ENCODE peak calls at places on chromosomes 6 and 20, in eight cellular contexts. One of them, this sample, is unnamed.

GRCh38 chr6:168163096-168163731 is 84.2 kb upstream of the FRMD1 start:
- DNase-seq in adrenal gland: peak; percentile 90
- DNase-seq in CD8-positive, alpha-beta T cell: no peak
- DNase-seq in psoas muscle: no peak
- DNase-seq in CD4-positive, CD25-positive, alpha-beta regulatory T cell: no peak
- DNase-seq in endodermal cell: peak; percentile 38
- DNase-seq in Karpas-422: no peak
- DNase-seq in right atrium auricular region: peak; percentile 56
- DNase-seq in this sample: no peak

GRCh38 chr6:40328376-40328987 is 258.7 kb downstream of the LRFN2 start:
- DNase-seq in adrenal gland: peak; percentile 63
- DNase-seq in CD8-positive, alpha-beta T cell: peak; percentile 12
- DNase-seq in psoas muscle: no peak
- DNase-seq in CD4-positive, CD25-positive, alpha-beta regulatory T cell: no peak
- DNase-seq in endodermal cell: peak; percentile 94
- DNase-seq in Karpas-422: peak; percentile 63
- DNase-seq in right atrium auricular region: no peak
- DNase-seq in this sample: peak; percentile 13

GRCh38 chr6:88653936-88654335 is 309.5 kb downstream of the RNGTT start:
- DNase-seq in adrenal gland: no peak
- DNase-seq in CD8-positive, alpha-beta T cell: no peak
- DNase-seq in psoas muscle: no peak
- DNase-seq in CD4-positive, CD25-positive, alpha-beta regulatory T cell: no peak
- DNase-seq in endodermal cell: no peak
- DNase-seq in Karpas-422: no peak
- DNase-seq in right atrium auricular region: no peak
- DNase-seq in this sample: no peak

GRCh38 chr20:18240997-18241396 is 47.3 kb upstream of the ZNF133 start:
- DNase-seq in adrenal gland: no peak
- DNase-seq in CD8-positive, alpha-beta T cell: no peak
- DNase-seq in psoas muscle: no peak
- DNase-seq in CD4-positive, CD25-positive, alpha-beta regulatory T cell: no peak
- DNase-seq in endodermal cell: no peak
- DNase-seq in Karpas-422: no peak
- DNase-seq in right atrium auricular region: no peak
- DNase-seq in this sample: no peak

GRCh38 chr20:59082981-59083380 is 40.4 kb upstream of the PRELID3B start:
- DNase-seq in adrenal gland: no peak
- DNase-seq in CD8-positive, alpha-beta T cell: no peak
- DNase-seq in psoas muscle: no peak
- DNase-seq in CD4-positive, CD25-positive, alpha-beta regulatory T cell: no peak
- DNase-seq in endodermal cell: no peak
- DNase-seq in Karpas-422: no peak
- DNase-seq in right atrium auricular region: no peak
- DNase-seq in this sample: no peak

GRCh38 chr6:168145747-168146596 is 67.0 kb upstream of the FRMD1 start:
- DNase-seq in adrenal gland: peak; percentile 34
- DNase-seq in CD8-positive, alpha-beta T cell: no peak
- DNase-seq in psoas muscle: no peak
- DNase-seq in CD4-positive, CD25-positive, alpha-beta regulatory T cell: no peak
- DNase-seq in endodermal cell: peak; percentile 42
- DNase-seq in Karpas-422: no peak
- DNase-seq in right atrium auricular region: peak; percentile 43
- DNase-seq in this sample: no peak

GRCh38 chr6:21450628-21451027 is 142.9 kb upstream of the SOX4 start:
- DNase-seq in adrenal gland: no peak
- DNase-seq in CD8-positive, alpha-beta T cell: no peak
- DNase-seq in psoas muscle: no peak
- DNase-seq in CD4-positive, CD25-positive, alpha-beta regulatory T cell: no peak
- DNase-seq in endodermal cell: no peak
- DNase-seq in Karpas-422: no peak
- DNase-seq in right atrium auricular region: no peak
- DNase-seq in this sample: no peak

GRCh38 chr6:79079425-79080130 is 1.5 kb upstream of the PHIP start:
- DNase-seq in adrenal gland: no peak
- DNase-seq in CD8-positive, alpha-beta T cell: no peak
- DNase-seq in psoas muscle: no peak
- DNase-seq in CD4-positive, CD25-positive, alpha-beta regulatory T cell: no peak
- DNase-seq in endodermal cell: no peak
- DNase-seq in Karpas-422: no peak
- DNase-seq in right atrium auricular region: no peak
- DNase-seq in this sample: no peak

GRCh38 chr20:36839150-36839549 is 36.8 kb upstream of the TLDC2 start:
- DNase-seq in adrenal gland: no peak
- DNase-seq in CD8-positive, alpha-beta T cell: no peak
- DNase-seq in psoas muscle: no peak
- DNase-seq in CD4-positive, CD25-positive, alpha-beta regulatory T cell: no peak
- DNase-seq in endodermal cell: no peak
- DNase-seq in Karpas-422: no peak
- DNase-seq in right atrium auricular region: no peak
- DNase-seq in this sample: no peak

GRCh38 chr20:36835453-36836198 is 40.3 kb upstream of the TLDC2 start:
- DNase-seq in adrenal gland: peak; percentile 97
- DNase-seq in CD8-positive, alpha-beta T cell: peak; percentile 81
- DNase-seq in psoas muscle: peak; percentile 94
- DNase-seq in CD4-positive, CD25-positive, alpha-beta regulatory T cell: peak; percentile 69
- DNase-seq in endodermal cell: peak; percentile 97
- DNase-seq in Karpas-422: peak; percentile 95
- DNase-seq in right atrium auricular region: peak; percentile 94
- DNase-seq in this sample: peak; percentile 93

GRCh38 chr20:36835025-36835424 is 40.9 kb upstream of the TLDC2 start:
- DNase-seq in adrenal gland: peak; percentile 82
- DNase-seq in CD8-positive, alpha-beta T cell: no peak
- DNase-seq in psoas muscle: no peak
- DNase-seq in CD4-positive, CD25-positive, alpha-beta regulatory T cell: no peak
- DNase-seq in endodermal cell: no peak
- DNase-seq in Karpas-422: no peak
- DNase-seq in right atrium auricular region: no peak
- DNase-seq in this sample: no peak

GRCh38 chr20:36833275-36834020 is 42.5 kb upstream of the TLDC2 start:
- DNase-seq in adrenal gland: no peak
- DNase-seq in CD8-positive, alpha-beta T cell: no peak
- DNase-seq in psoas muscle: no peak
- DNase-seq in CD4-positive, CD25-positive, alpha-beta regulatory T cell: no peak
- DNase-seq in endodermal cell: no peak
- DNase-seq in Karpas-422: no peak
- DNase-seq in right atrium auricular region: no peak
- DNase-seq in this sample: no peak

DNA sequence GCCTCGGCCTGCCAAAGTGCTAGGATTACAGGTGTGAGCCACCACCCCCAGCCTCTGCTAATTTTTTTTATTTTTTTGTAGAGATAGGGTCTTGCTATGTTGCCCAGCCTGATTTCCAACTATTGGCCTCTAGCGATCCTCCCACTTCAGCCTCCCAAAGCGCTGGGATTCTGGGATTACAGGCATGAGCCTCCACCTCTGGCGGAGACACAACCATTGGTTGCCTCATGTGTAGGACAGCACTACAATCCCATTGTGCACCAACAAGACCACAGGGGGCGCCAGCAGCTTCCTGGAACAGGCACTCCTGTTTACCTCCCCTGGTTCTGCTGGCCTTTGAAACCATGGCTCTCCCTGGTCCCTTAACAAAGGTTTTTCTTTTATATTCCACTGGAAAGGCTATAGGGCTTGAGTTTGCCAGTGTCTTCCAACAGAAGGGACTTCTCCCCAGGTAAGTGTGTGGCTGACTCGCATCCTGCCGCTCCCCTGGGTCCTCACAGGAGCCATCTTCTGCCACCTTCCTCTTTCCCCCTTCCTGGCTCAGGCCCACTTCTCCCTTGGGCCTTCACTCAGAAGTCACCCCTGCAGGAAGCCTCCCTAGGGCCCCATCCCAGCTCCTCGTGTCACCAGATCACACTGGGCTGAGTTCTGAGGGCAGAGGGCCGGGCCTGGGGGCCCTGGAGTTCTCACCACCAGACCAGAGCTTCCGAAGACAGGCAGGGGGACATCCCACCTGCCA is 39.2 kb upstream of the TLDC2 start:
- DNase-seq in adrenal gland: peak; percentile 90
- DNase-seq in CD8-positive, alpha-beta T cell: peak; percentile 39
- DNase-seq in psoas muscle: no peak
- DNase-seq in CD4-positive, CD25-positive, alpha-beta regulatory T cell: no peak
- DNase-seq in endodermal cell: peak; percentile 95
- DNase-seq in Karpas-422: peak; percentile 91
- DNase-seq in right atrium auricular region: no peak
- DNase-seq in this sample: peak; percentile 91
- H3K27ac ChIP-seq in adrenal gland: peak overlapping the region; percentile 96
- H3K27ac ChIP-seq in CD8-positive, alpha-beta T cell: no peak overlapping the region
- H3K27ac ChIP-seq in psoas muscle: no peak overlapping the region
- H3K27ac ChIP-seq in CD4-positive, CD25-positive, alpha-beta regulatory T cell: no peak overlapping the region
- H3K27ac ChIP-seq in endodermal cell: peak overlapping the region; percentile 32
- H3K27ac ChIP-seq in Karpas-422: peak overlapping the region; percentile 91
- H3K27ac ChIP-seq in right atrium auricular region: peak overlapping the region; percentile 83
- H3K27ac ChIP-seq in this sample: peak overlapping the region; percentile 78

GRCh38 chr6:42229720-42230119 is 12.1 kb upstream of the MRPS10 start:
- DNase-seq in adrenal gland: no peak
- DNase-seq in CD8-positive, alpha-beta T cell: no peak
- DNase-seq in psoas muscle: no peak
- DNase-seq in CD4-positive, CD25-positive, alpha-beta regulatory T cell: no peak
- DNase-seq in endodermal cell: no peak
- DNase-seq in Karpas-422: no peak
- DNase-seq in right atrium auricular region: no peak
- DNase-seq in this sample: no peak
- H3K27ac ChIP-seq in adrenal gland: no peak overlapping the region
- H3K27ac ChIP-seq in CD8-positive, alpha-beta T cell: no peak overlapping the region
- H3K27ac ChIP-seq in psoas muscle: no peak overlapping the region
- H3K27ac ChIP-seq in CD4-positive, CD25-positive, alpha-beta regulatory T cell: no peak overlapping the region
- H3K27ac ChIP-seq in endodermal cell: no peak overlapping the region
- H3K27ac ChIP-seq in Karpas-422: no peak overlapping the region
- H3K27ac ChIP-seq in right atrium auricular region: no peak overlapping the region
- H3K27ac ChIP-seq in this sample: no peak overlapping the region

GRCh38 chr6:4358414-4359107 is 223.2 kb upstream of the ECI2 start:
- DNase-seq in adrenal gland: peak; percentile 99
- DNase-seq in CD8-positive, alpha-beta T cell: no peak
- DNase-seq in psoas muscle: peak; percentile 97
- DNase-seq in CD4-positive, CD25-positive, alpha-beta regulatory T cell: no peak
- DNase-seq in endodermal cell: peak; percentile 90
- DNase-seq in Karpas-422: no peak
- DNase-seq in right atrium auricular region: peak; percentile 98
- DNase-seq in this sample: no peak

GRCh38 chr6:4354181-4354580 is 218.8 kb upstream of the ECI2 start:
- DNase-seq in adrenal gland: peak; percentile 34
- DNase-seq in CD8-positive, alpha-beta T cell: no peak
- DNase-seq in psoas muscle: no peak
- DNase-seq in CD4-positive, CD25-positive, alpha-beta regulatory T cell: no peak
- DNase-seq in endodermal cell: no peak
- DNase-seq in Karpas-422: no peak
- DNase-seq in right atrium auricular region: no peak
- DNase-seq in this sample: no peak

GRCh38 chr6:4355241-4355640 is 219.9 kb upstream of the ECI2 start:
- DNase-seq in adrenal gland: peak; percentile 43
- DNase-seq in CD8-positive, alpha-beta T cell: no peak
- DNase-seq in psoas muscle: no peak
- DNase-seq in CD4-positive, CD25-positive, alpha-beta regulatory T cell: no peak
- DNase-seq in endodermal cell: no peak
- DNase-seq in Karpas-422: no peak
- DNase-seq in right atrium auricular region: no peak
- DNase-seq in this sample: no peak

GRCh38 chr6:4359108-4359710 is 223.8 kb upstream of the ECI2 start:
- DNase-seq in adrenal gland: peak; percentile 53
- DNase-seq in CD8-positive, alpha-beta T cell: no peak
- DNase-seq in psoas muscle: no peak
- DNase-seq in CD4-positive, CD25-positive, alpha-beta regulatory T cell: no peak
- DNase-seq in endodermal cell: no peak
- DNase-seq in Karpas-422: no peak
- DNase-seq in right atrium auricular region: no peak
- DNase-seq in this sample: no peak

DNA sequence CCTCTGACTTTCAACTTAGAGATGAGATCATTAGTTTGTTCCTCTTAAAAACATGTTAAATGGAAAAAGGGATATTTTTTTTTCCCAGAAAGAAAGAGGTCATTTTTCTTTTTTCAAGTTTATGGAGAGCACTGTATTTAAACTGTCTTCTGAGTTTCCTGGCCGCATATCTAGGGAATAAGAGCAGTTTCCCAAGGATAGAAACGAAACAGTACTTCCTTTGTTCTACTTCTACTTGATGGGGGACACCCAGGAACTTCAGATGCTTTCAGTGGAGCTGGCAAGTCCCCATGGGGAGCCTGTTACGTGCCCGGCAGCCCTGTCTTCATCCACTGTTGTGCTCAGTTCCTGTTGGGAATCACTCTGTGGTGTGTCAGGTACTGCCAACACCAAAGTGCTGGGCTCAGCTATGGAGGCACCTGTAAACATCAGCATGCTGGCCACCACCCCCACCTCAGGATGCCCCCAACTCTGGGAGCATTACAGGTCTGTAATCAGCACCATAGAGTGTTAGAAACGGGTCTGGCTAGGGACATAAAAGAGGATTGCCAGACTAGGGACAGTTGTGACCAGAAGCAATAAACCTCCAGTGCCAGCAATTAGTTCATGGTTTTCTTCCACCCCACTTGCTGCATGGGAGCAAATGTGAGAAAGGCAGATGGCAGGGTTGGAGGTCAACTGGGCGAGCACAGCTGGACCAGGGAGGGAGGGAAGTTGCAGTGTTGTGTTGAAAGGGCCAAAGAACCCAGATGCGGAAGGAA is 221.7 kb upstream of the ECI2 start:
- DNase-seq in adrenal gland: peak; percentile 52
- DNase-seq in CD8-positive, alpha-beta T cell: no peak
- DNase-seq in psoas muscle: no peak
- DNase-seq in CD4-positive, CD25-positive, alpha-beta regulatory T cell: no peak
- DNase-seq in endodermal cell: no peak
- DNase-seq in Karpas-422: no peak
- DNase-seq in right atrium auricular region: no peak
- DNase-seq in this sample: no peak
- H3K27ac ChIP-seq in adrenal gland: no peak overlapping the region
- H3K27ac ChIP-seq in CD8-positive, alpha-beta T cell: no peak overlapping the region
- H3K27ac ChIP-seq in psoas muscle: no peak overlapping the region
- H3K27ac ChIP-seq in CD4-positive, CD25-positive, alpha-beta regulatory T cell: no peak overlapping the region
- H3K27ac ChIP-seq in endodermal cell: no peak overlapping the region
- H3K27ac ChIP-seq in Karpas-422: no peak overlapping the region
- H3K27ac ChIP-seq in right atrium auricular region: peak overlapping the region; percentile 38
- H3K27ac ChIP-seq in this sample: no peak overlapping the region

GRCh38 chr6:144731229-144731628 is 446.1 kb downstream of the UTRN start:
- DNase-seq in adrenal gland: no peak
- DNase-seq in CD8-positive, alpha-beta T cell: no peak
- DNase-seq in psoas muscle: no peak
- DNase-seq in CD4-positive, CD25-positive, alpha-beta regulatory T cell: no peak
- DNase-seq in endodermal cell: no peak
- DNase-seq in Karpas-422: no peak
- DNase-seq in right atrium auricular region: no peak
- DNase-seq in this sample: no peak

GRCh38 chr6:144729502-144729901 is 444.4 kb downstream of the UTRN start:
- DNase-seq in adrenal gland: no peak
- DNase-seq in CD8-positive, alpha-beta T cell: no peak
- DNase-seq in psoas muscle: no peak
- DNase-seq in CD4-positive, CD25-positive, alpha-beta regulatory T cell: no peak
- DNase-seq in endodermal cell: no peak
- DNase-seq in Karpas-422: no peak
- DNase-seq in right atrium auricular region: no peak
- DNase-seq in this sample: no peak

GRCh38 chr6:144725731-144726522 is 440.8 kb downstream of the UTRN start:
- DNase-seq in adrenal gland: no peak
- DNase-seq in CD8-positive, alpha-beta T cell: peak; percentile 19
- DNase-seq in psoas muscle: no peak
- DNase-seq in CD4-positive, CD25-positive, alpha-beta regulatory T cell: no peak
- DNase-seq in endodermal cell: no peak
- DNase-seq in Karpas-422: no peak
- DNase-seq in right atrium auricular region: no peak
- DNase-seq in this sample: no peak

GRCh38 chr6:144728804-144729203 is 443.7 kb downstream of the UTRN start:
- DNase-seq in adrenal gland: no peak
- DNase-seq in CD8-positive, alpha-beta T cell: no peak
- DNase-seq in psoas muscle: no peak
- DNase-seq in CD4-positive, CD25-positive, alpha-beta regulatory T cell: no peak
- DNase-seq in endodermal cell: no peak
- DNase-seq in Karpas-422: no peak
- DNase-seq in right atrium auricular region: no peak
- DNase-seq in this sample: no peak

DNA sequence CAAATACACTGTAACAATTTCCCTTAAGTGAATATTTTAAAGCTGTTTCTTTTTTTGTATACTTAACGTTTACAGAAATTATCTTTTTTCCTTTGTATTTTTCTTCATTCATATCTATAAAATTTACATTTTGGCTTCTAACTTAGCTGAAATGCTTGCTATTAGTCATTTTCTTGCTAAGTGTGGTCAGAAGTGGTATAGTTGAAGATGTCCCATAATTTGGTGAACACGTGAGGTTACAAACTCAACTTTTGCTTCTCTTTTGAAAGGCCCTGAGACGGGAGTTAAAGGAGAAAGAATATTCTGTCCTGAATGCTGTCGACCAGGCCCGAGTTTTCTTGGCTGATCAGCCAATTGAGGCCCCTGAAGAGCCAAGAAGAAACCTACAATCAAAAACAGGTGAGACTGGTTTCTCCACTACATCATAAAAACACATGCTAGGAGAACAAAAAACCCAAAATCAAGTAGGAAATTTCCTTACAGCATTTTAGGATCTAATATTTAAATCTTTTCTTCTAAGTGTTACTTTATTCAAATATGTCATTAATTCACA is 445.0 kb downstream of the UTRN start:
- DNase-seq in adrenal gland: no peak
- DNase-seq in CD8-positive, alpha-beta T cell: no peak
- DNase-seq in psoas muscle: no peak
- DNase-seq in CD4-positive, CD25-positive, alpha-beta regulatory T cell: no peak
- DNase-seq in endodermal cell: no peak
- DNase-seq in Karpas-422: no peak
- DNase-seq in right atrium auricular region: no peak
- DNase-seq in this sample: no peak
- H3K27ac ChIP-seq in adrenal gland: no peak overlapping the region
- H3K27ac ChIP-seq in CD8-positive, alpha-beta T cell: no peak overlapping the region
- H3K27ac ChIP-seq in psoas muscle: no peak overlapping the region
- H3K27ac ChIP-seq in CD4-positive, CD25-positive, alpha-beta regulatory T cell: no peak overlapping the region
- H3K27ac ChIP-seq in endodermal cell: no peak overlapping the region
- H3K27ac ChIP-seq in Karpas-422: no peak overlapping the region
- H3K27ac ChIP-seq in right atrium auricular region: no peak overlapping the region
- H3K27ac ChIP-seq in this sample: no peak overlapping the region